ENCODE peak calls at places on chromosomes 3 and 15, in ten cellular contexts. X is MM.1S, U is PC-9, V is PC-3, O is brain microvascular endothelial cell, A is dorsolateral prefrontal cortex, C is colonic mucosa, S is thoracic aorta, R is adrenal gland, E is psoas muscle. Y is an unnamed sample.

GRCh38 chr3:193573403-193573802 is 18.7 kb upstream of the ATP13A4 start:
- DNase-seq in X (no peak), U (no peak), V (no peak), O (no peak), A (no peak), C (no peak), S (no peak), R (no peak), E (no peak), Y (no peak)

GRCh38 chr3:44584646-44585501 is at the start of gene ZNF660:
- DNase-seq in X (no peak), U (peak), V (peak), O (peak), A (peak), C (peak), S (peak), R (peak), E (peak), Y (no peak)

GRCh38 chr3:19934098-19934566 is at the start of gene EFHB:
- DNase-seq in X (no peak), U (peak), V (peak), O (peak), A (no peak), C (peak), S (no peak), R (no peak), E (no peak), Y (peak)

GRCh38 chr3:56468184-56469106 is at the start of gene ERC2:
- DNase-seq in X (no peak), U (no peak), V (peak), O (no peak), A (no peak), C (peak), S (no peak), R (peak), E (peak), Y (peak)

GRCh38 chr15:31145271-31145911 is 43.9 kb upstream of the TRPM1 start:
- DNase-seq in X (no peak), U (no peak), V (peak), O (no peak), A (no peak), C (no peak), S (no peak), R (no peak), E (no peak), Y (no peak)

GRCh38 chr3:189222927-189223706 is 51.3 kb downstream of the TPRG1 start:
- DNase-seq in X (no peak), U (no peak), V (no peak), O (no peak), A (no peak), C (no peak), S (no peak), R (no peak), E (no peak), Y (no peak)

GRCh38 chr3:15345051-15345607 is 12.7 kb upstream of the SH3BP5 start:
- DNase-seq in X (no peak), U (no peak), V (no peak), O (no peak), A (no peak), C (no peak), S (no peak), R (no peak), E (no peak), Y (no peak)

GRCh38 chr3:161545823-161546222 is 49.2 kb downstream of the OTOL1 start:
- DNase-seq in X (no peak), U (no peak), V (peak), O (no peak), A (no peak), C (no peak), S (no peak), R (no peak), E (no peak), Y (no peak)

GRCh38 chr15:51736646-51737537 is 563 bp downstream of the LYSMD2 start:
- DNase-seq in X (no peak), U (peak), V (peak), O (no peak), A (no peak), C (peak), S (no peak), R (peak), E (peak), Y (peak)

GRCh38 chr3:49662720-49663413 is 11.3 kb upstream of the APEH start:
- DNase-seq in X (no peak), U (no peak), V (no peak), O (no peak), A (no peak), C (no peak), S (no peak), R (no peak), E (no peak), Y (no peak)

GRCh38 chr3:16494906-16495580 is 18.5 kb downstream of the RFTN1 start:
- DNase-seq in X (no peak), U (no peak), V (no peak), O (no peak), A (no peak), C (no peak), S (no peak), R (no peak), E (no peak), Y (no peak)

GRCh38 chr3:2589336-2589969 is 490.8 kb downstream of the CNTN4 start:
- DNase-seq in X (no peak), U (no peak), V (no peak), O (no peak), A (no peak), C (no peak), S (no peak), R (no peak), E (no peak), Y (no peak)

GRCh38 chr3:33041909-33042308 is 55.0 kb downstream of the GLB1 start:
- DNase-seq in X (peak), U (no peak), V (no peak), O (no peak), A (no peak), C (no peak), S (no peak), R (no peak), E (no peak), Y (no peak)

DNA sequence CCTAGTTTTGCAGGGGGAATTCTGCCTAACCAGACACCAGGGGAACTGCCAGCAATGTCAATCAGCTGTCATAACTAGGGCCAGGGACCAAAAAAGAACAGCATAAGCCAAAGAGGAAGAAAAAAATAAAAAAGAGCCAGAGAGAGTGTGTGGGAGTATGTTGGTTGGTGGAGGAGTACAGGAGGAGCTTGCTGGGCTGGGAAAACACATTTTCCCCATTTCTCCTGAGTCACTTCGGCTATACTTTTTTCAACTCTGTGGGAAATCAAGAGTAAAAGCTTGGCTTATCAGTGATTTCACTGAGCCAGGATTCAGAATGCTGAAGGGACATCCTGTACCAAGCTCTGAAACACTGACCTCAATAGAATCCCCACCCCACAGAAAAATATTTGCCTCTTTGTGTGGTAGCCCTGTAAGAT is 144.7 kb upstream of the DPH6 start:
- DNase-seq in X (no peak), U (no peak), V (no peak), O (peak), A (no peak), C (no peak), S (no peak), R (no peak), E (no peak), Y (no peak)
- H3K27ac ChIP-seq in X (no peak), U (no peak), V (no peak), O (peak), A (peak), C (no peak), S (peak), R (peak), E (peak), Y (no peak)

GRCh38 chr3:141486735-141487418 is at the start of gene RASA2:
- DNase-seq in X (peak), U (peak), V (peak), O (no peak), A (peak), C (peak), S (no peak), R (peak), E (peak), Y (peak)

GRCh38 chr3:141487419-141488345 is 855 bp downstream of the RASA2 start:
- DNase-seq in X (peak), U (peak), V (peak), O (peak), A (no peak), C (peak), S (no peak), R (peak), E (peak), Y (peak)

GRCh38 chr3:141485578-141486415 is 1.0 kb upstream of the RASA2 start:
- DNase-seq in X (no peak), U (peak), V (peak), O (peak), A (no peak), C (peak), S (no peak), R (no peak), E (no peak), Y (peak)

GRCh38 chr3:141484701-141485287 is 2.0 kb upstream of the RASA2 start:
- DNase-seq in X (no peak), U (no peak), V (no peak), O (no peak), A (no peak), C (no peak), S (no peak), R (no peak), E (no peak), Y (no peak)

DNA sequence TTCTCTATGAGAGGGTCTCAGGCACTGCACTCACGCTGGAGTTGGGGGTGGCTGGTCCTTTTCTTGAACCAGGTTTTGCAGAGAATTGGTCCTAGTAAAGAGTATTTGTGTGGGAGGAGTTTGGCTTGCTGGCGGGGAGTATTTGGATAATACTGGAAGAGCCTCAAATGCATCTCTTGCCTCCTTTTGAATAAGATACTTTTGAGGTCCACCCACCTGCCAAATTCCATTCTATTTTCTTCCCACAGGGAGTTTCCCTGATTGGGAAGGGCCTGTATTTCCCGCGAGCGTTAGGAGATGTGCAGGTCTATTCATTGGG is 452 bp upstream of the RASA2 start:
- DNase-seq in X (no peak), U (no peak), V (peak), O (peak), A (no peak), C (no peak), S (no peak), R (no peak), E (no peak), Y (no peak)
- H3K27ac ChIP-seq in X (no peak), U (peak), V (peak), O (peak), A (peak), C (peak), S (peak), R (peak), E (peak), Y (peak)

GRCh38 chr15:39468828-39469227 is 112.1 kb upstream of the THBS1 start:
- DNase-seq in X (no peak), U (no peak), V (no peak), O (no peak), A (no peak), C (no peak), S (no peak), R (no peak), E (no peak), Y (no peak)

GRCh38 chr15:39468341-39468740 is 112.5 kb upstream of the THBS1 start:
- DNase-seq in X (no peak), U (no peak), V (no peak), O (no peak), A (no peak), C (no peak), S (no peak), R (peak), E (no peak), Y (no peak)

GRCh38 chr15:39471791-39472190 is 109.1 kb upstream of the THBS1 start:
- DNase-seq in X (no peak), U (no peak), V (no peak), O (no peak), A (no peak), C (no peak), S (no peak), R (no peak), E (no peak), Y (no peak)

GRCh38 chr15:39474657-39475056 is 106.2 kb upstream of the THBS1 start:
- DNase-seq in X (no peak), U (no peak), V (no peak), O (peak), A (no peak), C (no peak), S (no peak), R (no peak), E (no peak), Y (no peak)

GRCh38 chr15:39472661-39473657 is 107.9 kb upstream of the THBS1 start:
- DNase-seq in X (no peak), U (no peak), V (no peak), O (peak), A (no peak), C (peak), S (peak), R (peak), E (peak), Y (no peak)
- H3K27ac ChIP-seq in X (no peak), U (no peak), V (no peak), O (peak), A (peak), C (peak), S (peak), R (peak), E (peak), Y (no peak)

DNA sequence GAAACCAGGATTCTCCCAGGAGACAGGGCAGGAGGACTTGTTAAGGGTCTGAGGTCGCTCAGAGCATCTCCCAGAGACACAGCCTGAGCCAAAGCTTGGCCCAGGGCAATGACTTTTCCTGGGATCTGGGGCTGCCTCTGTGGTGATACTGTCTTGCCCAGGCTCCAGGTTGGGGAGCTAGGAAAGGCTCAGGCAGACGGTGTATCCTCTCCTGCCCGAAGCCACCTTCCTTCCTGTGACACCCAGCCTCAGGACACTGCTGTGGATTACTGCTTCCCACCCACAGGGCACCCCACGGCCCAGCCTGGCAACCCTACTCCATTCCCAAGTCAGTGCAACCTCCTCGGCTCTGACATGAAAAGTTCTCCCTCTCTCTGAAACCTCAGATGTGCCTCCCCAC is 31.9 kb downstream of the SCN5A start:
- DNase-seq in X (no peak), U (no peak), V (no peak), O (no peak), A (no peak), C (no peak), S (no peak), R (no peak), E (peak), Y (no peak)
- H3K27ac ChIP-seq in X (no peak), U (no peak), V (no peak), O (no peak), A (no peak), C (no peak), S (no peak), R (no peak), E (no peak), Y (no peak)

GRCh38 chr3:119601154-119601553 is 3.5 kb downstream of the PLA1A start:
- DNase-seq in X (no peak), U (no peak), V (no peak), O (no peak), A (no peak), C (no peak), S (no peak), R (no peak), E (no peak), Y (no peak)
- H3K27ac ChIP-seq in X (no peak), U (no peak), V (no peak), O (no peak), A (no peak), C (no peak), S (no peak), R (no peak), E (no peak), Y (no peak)

GRCh38 chr3:51390600-51391074 is 448 bp upstream of the RBM15B start:
- DNase-seq in X (no peak), U (no peak), V (no peak), O (no peak), A (no peak), C (no peak), S (no peak), R (no peak), E (no peak), Y (no peak)
- H3K27ac ChIP-seq in X (peak), U (no peak), V (no peak), O (no peak), A (peak), C (peak), S (peak), R (peak), E (peak), Y (peak)